ENCODE peak calls at places on chromosomes 16 and 17, in seven cellular contexts. M is colonic mucosa; F is substantia nigra; U is IMR-90; C is sigmoid colon; O is CD4-positive, CD25-positive, alpha-beta regulatory T cell; A is gastrocnemius medialis. L is an unnamed sample.

GRCh38 chr17:19319771-19320505 is 42.6 kb downstream of the B9D1 start:
- DNase-seq in F (no peak), U (no peak), C (peak), A (no peak), M (no peak), O (no peak), L (no peak)

GRCh38 chr16:54421220-54421619 is 134.6 kb upstream of the IRX3 start:
- DNase-seq in U (no peak), A (no peak), C (no peak), F (no peak), M (no peak), O (no peak), L (no peak)

GRCh38 chr16:21568502-21569189 is 30.7 kb upstream of the METTL9 start:
- DNase-seq in U (peak), C (peak), M (no peak), F (no peak), A (no peak), O (no peak), L (no peak)

GRCh38 chr16:89696598-89697128 is 4.8 kb downstream of the SPATA2L start:
- DNase-seq in C (no peak), U (no peak), A (no peak), M (no peak), F (no peak), O (peak), L (peak)

GRCh38 chr17:83155128-83156081 is 76.0 kb downstream of the METRNL start:
- DNase-seq in O (peak), C (peak), M (no peak), A (no peak), F (no peak), U (peak), L (peak)

GRCh38 chr17:45425125-45425983 is 7.3 kb downstream of the ARHGAP27 start:
- DNase-seq in U (peak), C (no peak), A (no peak), F (no peak), O (no peak), M (peak), L (no peak)

GRCh38 chr16:54174201-54174600 is 112.4 kb downstream of the IRX3 start:
- DNase-seq in O (no peak), M (no peak), C (no peak), U (no peak), A (no peak), F (no peak), L (no peak)

GRCh38 chr17:77316651-77317050 is 175.9 kb downstream of the SEC14L1 start:
- DNase-seq in M (no peak), C (no peak), A (no peak), O (no peak), F (no peak), U (no peak), L (no peak)

GRCh38 chr16:49324703-49325102 is 43.1 kb upstream of the CBLN1 start:
- DNase-seq in O (no peak), A (no peak), M (no peak), U (no peak), F (no peak), C (no peak), L (no peak)

GRCh38 chr17:15334266-15334665 is 7.1 kb downstream of the TEKT3 start:
- DNase-seq in A (no peak), C (no peak), U (no peak), F (no peak), M (no peak), O (no peak), L (no peak)

DNA sequence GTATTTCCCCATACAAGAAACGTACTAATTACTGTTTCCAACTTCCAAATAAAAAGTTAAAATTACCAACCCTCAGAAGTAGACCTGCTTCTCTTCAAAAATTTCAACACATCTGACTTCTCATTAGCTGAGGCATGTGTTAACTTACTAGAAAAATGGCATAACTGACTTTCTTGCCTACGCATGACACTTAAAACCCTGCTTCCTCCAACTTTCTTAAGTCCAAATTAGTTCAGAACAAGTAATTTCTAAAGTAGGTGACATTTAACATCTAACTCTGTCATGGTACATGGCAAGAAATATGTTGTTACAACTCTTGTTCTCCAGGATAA is 6.7 kb downstream of the USP7 start:
- DNase-seq in C (no peak), A (no peak), U (no peak), O (no peak), M (no peak), F (no peak), L (no peak)
- H3K27ac ChIP-seq in C (peak), A (peak), U (no peak), O (no peak), M (no peak), F (no peak), L (peak)

GRCh38 chr17:12627177-12627629 is 38.5 kb upstream of the MYOCD start:
- DNase-seq in A (no peak), M (no peak), C (peak), O (no peak), U (peak), F (no peak), L (no peak)

GRCh38 chr17:12623220-12623848 is 42.4 kb upstream of the MYOCD start:
- DNase-seq in O (no peak), C (no peak), U (no peak), A (no peak), F (no peak), M (no peak), L (no peak)

GRCh38 chr17:12624221-12624620 is 41.5 kb upstream of the MYOCD start:
- DNase-seq in U (peak), C (no peak), F (no peak), M (no peak), O (no peak), A (no peak), L (no peak)

GRCh38 chr17:12622726-12623125 is 43.0 kb upstream of the MYOCD start:
- DNase-seq in C (no peak), O (no peak), M (no peak), F (no peak), A (no peak), U (peak), L (no peak)

GRCh38 chr17:12625092-12625491 is 40.6 kb upstream of the MYOCD start:
- DNase-seq in A (no peak), O (no peak), F (no peak), M (no peak), C (no peak), U (no peak), L (no peak)
- H3K27ac ChIP-seq in A (no peak), O (no peak), F (no peak), M (no peak), C (no peak), U (peak), L (no peak)

DNA sequence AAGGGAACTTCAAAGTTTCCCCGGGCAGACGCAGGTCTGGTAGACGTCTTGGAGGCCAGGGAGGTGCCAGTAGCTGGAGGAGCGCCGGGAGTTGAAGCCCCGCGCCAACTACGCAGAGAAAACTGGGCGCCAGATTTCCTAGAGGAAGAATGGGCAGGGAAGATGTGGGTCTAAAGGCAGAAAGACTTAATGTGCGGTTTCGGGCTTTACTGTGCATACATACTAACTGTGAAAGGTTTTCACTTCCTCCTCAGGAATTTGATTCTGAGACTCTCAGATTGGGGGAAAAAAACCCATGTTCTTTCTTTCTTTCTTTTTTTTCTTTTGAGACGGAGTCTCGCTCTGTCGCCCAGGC is 331 bp upstream of the ZNF287 start:
- DNase-seq in F (no peak), O (no peak), U (no peak), A (no peak), C (no peak), M (no peak), L (no peak)
- H3K27ac ChIP-seq in F (peak), O (peak), U (no peak), A (no peak), C (no peak), M (no peak), L (no peak)

GRCh38 chr16:4481526-4481925 is 5.3 kb downstream of the HMOX2 start:
- DNase-seq in M (no peak), F (no peak), U (no peak), C (no peak), O (no peak), A (no peak), L (no peak)

GRCh38 chr16:4475880-4476790 is at the start of gene HMOX2:
- DNase-seq in U (peak), M (peak), O (peak), F (peak), A (peak), C (peak), L (peak)

GRCh38 chr16:4477966-4478365 is 1.8 kb downstream of the HMOX2 start:
- DNase-seq in O (peak), F (no peak), C (no peak), U (peak), A (no peak), M (no peak), L (no peak)

GRCh38 chr16:4486126-4486893 is 10.1 kb downstream of the HMOX2 start:
- DNase-seq in A (peak), O (no peak), F (no peak), C (no peak), U (no peak), M (no peak), L (no peak)

GRCh38 chr16:4481965-4482364 is 5.8 kb downstream of the HMOX2 start:
- DNase-seq in A (no peak), O (no peak), U (no peak), F (no peak), M (no peak), C (no peak), L (no peak)
- H3K27ac ChIP-seq in A (peak), O (peak), U (no peak), F (no peak), M (no peak), C (no peak), L (no peak)

GRCh38 chr16:69917311-69917710 is 33.8 kb upstream of the CLEC18A start:
- DNase-seq in M (no peak), A (no peak), F (no peak), O (no peak), U (no peak), C (no peak), L (no peak)
- H3K27ac ChIP-seq in M (no peak), A (peak), F (peak), O (no peak), U (peak), C (peak), L (no peak)

GRCh38 chr17:4341616-4341977 is 24.9 kb downstream of the UBE2G1 start:
- DNase-seq in U (no peak), F (no peak), M (no peak), A (no peak), C (no peak), O (no peak), L (no peak)
- H3K27ac ChIP-seq in U (no peak), F (no peak), M (no peak), A (peak), C (peak), O (no peak), L (peak)

GRCh38 chr16:57069635-57070350 is 22.6 kb upstream of the CPNE2 start:
- DNase-seq in A (no peak), O (no peak), C (no peak), F (no peak), U (no peak), M (no peak), L (no peak)
- H3K27ac ChIP-seq in A (no peak), O (peak), C (no peak), F (no peak), U (no peak), M (no peak), L (no peak)

DNA sequence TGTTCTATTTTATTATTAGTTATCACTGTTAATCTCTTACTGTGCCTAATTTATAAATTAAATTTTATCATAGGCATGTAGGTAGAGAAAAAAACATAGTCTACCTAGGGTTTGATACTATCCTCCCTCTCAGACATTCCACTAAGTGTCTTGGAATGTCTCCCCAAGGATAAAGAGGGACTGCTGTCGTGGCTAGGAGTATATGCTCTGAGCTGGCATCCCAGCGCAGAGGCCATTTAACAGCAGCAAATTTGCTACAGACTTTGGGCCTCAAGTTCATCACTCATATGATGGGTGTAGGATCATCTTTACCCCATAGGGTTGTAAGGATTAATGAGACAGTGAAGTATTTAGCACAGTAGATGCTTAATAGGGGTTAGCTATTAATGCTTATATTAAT is 56.7 kb downstream of the ZFHX3 start:
- DNase-seq in M (no peak), F (no peak), C (no peak), O (no peak), A (no peak), U (no peak), L (no peak)
- H3K27ac ChIP-seq in M (no peak), F (no peak), C (peak), O (no peak), A (peak), U (no peak), L (peak)

DNA sequence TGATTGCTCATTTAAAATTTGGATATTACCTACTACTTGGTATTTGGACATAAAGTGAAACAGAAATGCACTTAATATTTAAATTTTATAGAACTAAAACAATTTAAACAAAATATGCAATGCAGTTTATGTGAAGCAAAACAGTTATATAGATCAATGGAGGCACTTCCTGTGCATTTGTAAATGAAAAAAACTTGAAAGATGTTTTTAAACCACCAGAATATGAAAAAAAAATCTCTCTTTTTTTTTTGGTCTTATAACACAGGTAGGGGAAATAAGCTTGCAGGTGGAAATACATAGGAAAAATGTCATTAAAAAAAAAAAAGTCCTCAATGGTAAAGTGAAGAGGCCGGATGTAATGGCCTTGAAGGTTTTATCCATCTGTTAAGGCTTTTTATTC is 180.2 kb upstream of the AXIN2 start:
- DNase-seq in C (no peak), M (no peak), U (no peak), F (no peak), O (no peak), A (no peak), L (no peak)
- H3K27ac ChIP-seq in C (peak), M (no peak), U (no peak), F (no peak), O (no peak), A (no peak), L (no peak)